ENCODE peak calls at places on chromosomes 2 and 18, in nine cellular contexts. Z is HCT116, H is IMR-90, Q is gastrocnemius medialis, D is right lobe of liver, O is heart left ventricle, C is A549, B is GM12878, V is upper lobe of left lung. R is an unnamed sample. For H3K4me1, the result is how much of the 10 kb centered on the place peaks cover.

GRCh38 chr2:48873676-48874075 is 118.2 kb upstream of the LHCGR start:
- ATAC-seq in H (no peak), V (no peak), Z (no peak), Q (no peak), O (no peak), C (no peak), D (no peak), B (no peak), R (no peak)

GRCh38 chr18:69064063-69064462 is 266.2 kb downstream of the CCDC102B start:
- ATAC-seq in Z (no peak), O (no peak), H (no peak), B (no peak), V (no peak), Q (no peak), D (no peak), C (no peak), R (no peak)

GRCh38 chr2:105806994-105807393 is 62.3 kb downstream of the NCK2 start:
- ATAC-seq in H (no peak), O (no peak), D (no peak), Q (no peak), Z (no peak), B (no peak), V (no peak), C (no peak), R (no peak)

GRCh38 chr2:147438897-147439296 is 405.9 kb upstream of the ACVR2A start:
- ATAC-seq in Q (no peak), H (no peak), O (no peak), C (no peak), B (no peak), V (no peak), Z (no peak), D (no peak), R (no peak)

GRCh38 chr2:45729753-45730512 is 78.5 kb downstream of the PRKCE start:
- ATAC-seq in H (no peak), Q (no peak), V (peak), C (peak), B (peak), D (peak), O (no peak), Z (peak), R (no peak)

GRCh38 chr2:165357758-165358157 is 111.7 kb upstream of the CSRNP3 start:
- ATAC-seq in O (no peak), Z (no peak), V (no peak), B (peak), Q (no peak), H (peak), C (peak), D (no peak), R (no peak)

GRCh38 chr2:61714210-61714609 is 139.7 kb downstream of the FAM161A start:
- ATAC-seq in C (no peak), D (peak), V (no peak), B (no peak), Q (peak), O (peak), Z (no peak), H (no peak), R (no peak)

GRCh38 chr2:189222440-189222839 is 42.9 kb upstream of the COL5A2 start:
- ATAC-seq in C (peak), D (no peak), H (no peak), V (peak), Z (no peak), Q (no peak), B (no peak), O (no peak), R (no peak)

GRCh38 chr2:197137826-197138480 is 172.6 kb downstream of the ANKRD44 start:
- ATAC-seq in V (no peak), Q (no peak), H (no peak), O (no peak), Z (no peak), B (peak), C (no peak), D (no peak), R (no peak)

GRCh38 chr2:85164145-85164559 is 31.0 kb downstream of the TCF7L1 start:
- ATAC-seq in V (no peak), H (no peak), B (no peak), D (no peak), O (no peak), Z (no peak), C (no peak), Q (peak), R (no peak)
- H3K4me1 ChIP-seq in V (under half), H (under half), B (under half), D (under half), O (under half), Z (under half), C (under half), Q (half or more), R (half or more)

DNA sequence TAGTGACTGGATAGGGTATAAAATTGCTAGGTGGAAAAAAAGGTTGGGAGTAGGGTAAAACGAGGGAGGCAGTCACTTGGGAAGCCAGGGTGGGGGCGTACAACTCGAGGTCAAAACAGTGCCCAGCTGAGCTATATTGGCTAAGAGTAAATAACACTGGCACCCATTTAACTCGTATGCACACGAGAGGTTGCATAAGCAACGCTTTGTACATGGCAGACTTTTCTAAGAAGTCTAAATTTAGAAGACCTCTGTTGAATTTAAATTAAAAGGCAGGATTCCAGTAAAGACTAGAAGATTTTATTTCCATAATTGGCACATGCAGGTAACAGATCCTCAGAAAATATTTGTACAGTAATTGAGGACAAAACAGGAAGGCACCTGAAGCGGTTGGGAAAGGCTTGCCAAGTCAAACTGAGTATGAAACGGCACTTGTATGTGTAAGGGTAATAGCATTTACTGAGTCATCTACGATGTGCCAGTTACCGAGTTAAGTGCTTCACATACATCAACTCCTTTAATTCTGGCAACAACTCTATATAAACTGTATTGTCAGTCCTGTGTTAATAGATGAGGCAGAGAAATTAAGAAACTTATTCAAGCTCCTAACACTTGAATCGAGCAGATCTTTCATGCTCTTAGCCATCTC is 1.4 kb upstream of the MALT1 start:
- ATAC-seq in B (peak), Z (peak), C (no peak), D (no peak), Q (no peak), O (no peak), V (no peak), H (no peak), R (no peak)
- TF ChIP-seq POLR2A in B (no peak), Z (peak), C (no peak), D (no peak), Q (no peak), O (no peak), V (no peak), H (no peak), R (no peak)

GRCh38 chr2:118167026-118167425 is 78.8 kb downstream of the INSIG2 start:
- ATAC-seq in H (no peak), Q (no peak), D (no peak), C (no peak), Z (no peak), V (no peak), B (no peak), O (no peak), R (no peak)

GRCh38 chr2:118168606-118169005 is 80.3 kb downstream of the INSIG2 start:
- ATAC-seq in Z (no peak), Q (no peak), H (no peak), V (no peak), D (no peak), O (no peak), B (no peak), C (no peak), R (no peak)

GRCh38 chr2:118165595-118165994 is 77.3 kb downstream of the INSIG2 start:
- ATAC-seq in H (no peak), C (no peak), V (no peak), D (peak), Q (no peak), O (no peak), B (no peak), Z (no peak), R (no peak)

GRCh38 chr2:118166242-118166641 is 78.0 kb downstream of the INSIG2 start:
- ATAC-seq in Q (no peak), D (peak), O (no peak), Z (no peak), B (no peak), C (no peak), H (no peak), V (no peak), R (no peak)

DNA sequence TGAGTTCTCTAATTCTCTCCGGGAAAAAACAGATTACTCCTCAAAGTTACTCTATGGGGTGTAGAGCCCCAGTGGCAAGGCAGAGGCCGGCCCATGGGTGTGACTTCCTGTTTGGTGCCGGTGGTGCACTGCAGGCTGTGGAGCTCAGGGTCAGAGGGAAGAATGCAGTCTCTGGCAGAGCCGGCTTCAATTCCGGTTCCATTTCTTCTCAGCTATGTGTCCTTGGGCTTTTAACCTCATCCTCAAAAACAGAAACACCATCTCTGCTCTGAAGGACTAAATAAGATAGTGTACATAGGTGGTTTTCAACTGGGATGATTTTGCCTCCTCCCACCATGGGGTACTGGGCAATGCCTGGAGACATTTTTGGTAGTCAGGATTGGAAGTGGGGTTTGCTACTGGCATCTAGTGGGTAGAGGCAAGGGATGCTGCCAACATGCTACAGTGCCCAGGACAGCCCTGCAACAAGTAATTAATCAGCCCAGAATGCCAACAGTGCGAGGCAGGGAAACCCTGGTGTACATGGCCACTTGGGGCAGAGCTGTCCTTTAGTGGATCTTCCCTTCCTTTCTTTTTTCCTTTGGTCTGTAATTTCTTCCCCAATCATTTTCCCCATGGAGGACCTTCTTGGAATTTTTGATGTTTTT is 81.2 kb downstream of the INSIG2 start:
- ATAC-seq in B (peak), C (peak), O (no peak), H (no peak), V (peak), D (peak), Q (no peak), Z (peak), R (peak)
- TF ChIP-seq CTCF in B (no peak), C (no peak), O (no peak), H (no peak), V (no peak), D (no peak), Q (no peak), Z (peak), R (no peak)

DNA sequence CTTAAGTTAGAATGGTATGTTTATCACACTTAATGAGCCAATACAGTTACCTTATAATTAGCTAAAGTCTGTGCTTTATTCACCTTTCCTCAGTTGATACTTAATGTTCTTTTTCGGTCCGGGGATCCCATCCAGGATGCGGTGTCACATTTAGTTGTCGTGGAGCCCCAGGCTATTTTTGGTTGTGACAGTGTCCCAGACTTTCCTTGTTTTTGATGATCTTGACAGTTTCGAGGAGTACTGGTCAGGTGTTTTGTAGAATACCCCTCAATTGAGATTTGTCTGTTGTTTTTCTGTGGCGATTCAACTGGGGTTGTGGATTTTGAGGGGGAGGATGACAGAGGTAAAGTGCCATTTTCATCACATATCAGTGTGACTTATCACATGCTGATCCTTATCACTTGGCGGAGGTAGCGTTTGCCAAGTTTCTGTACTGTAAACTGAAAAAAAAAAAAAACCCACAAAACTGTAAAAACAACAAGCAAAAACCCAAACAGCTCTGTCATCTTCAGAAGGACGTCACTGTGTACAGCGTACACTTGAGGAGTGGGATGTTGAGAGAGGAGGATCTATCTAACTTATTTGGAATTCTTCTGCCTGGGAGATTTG is 67.9 kb downstream of the FMNL2 start:
- ATAC-seq in B (no peak), O (no peak), H (no peak), D (no peak), Z (no peak), C (no peak), Q (peak), V (no peak), R (no peak)
- H3K4me1 ChIP-seq in B (under half), O (under half), H (under half), D (under half), Z (half or more), C (half or more), Q (half or more), V (half or more), R (under half)

GRCh38 chr2:159904565-159905281 is 106.7 kb upstream of the CD302 start:
- ATAC-seq in D (peak), V (peak), Q (peak), C (peak), O (peak), Z (no peak), B (peak), H (no peak), R (peak)

GRCh38 chr2:159903404-159904126 is 105.6 kb upstream of the CD302 start:
- ATAC-seq in V (peak), D (peak), H (no peak), O (peak), B (peak), Q (peak), Z (no peak), C (no peak), R (peak)

GRCh38 chr2:159900343-159900742 is 102.3 kb upstream of the CD302 start:
- ATAC-seq in O (no peak), C (no peak), V (no peak), Z (no peak), Q (no peak), B (no peak), D (no peak), H (no peak), R (no peak)

GRCh38 chr2:159904127-159904564 is 106.1 kb upstream of the CD302 start:
- ATAC-seq in C (no peak), H (no peak), O (peak), Q (peak), B (peak), Z (no peak), D (peak), V (peak), R (peak)

GRCh38 chr2:159902722-159903121 is 104.7 kb upstream of the CD302 start:
- ATAC-seq in O (no peak), B (no peak), H (no peak), D (no peak), Z (no peak), C (no peak), V (no peak), Q (no peak), R (no peak)
- TF ChIP-seq POLR2A in O (no peak), B (no peak), H (no peak), D (no peak), Z (no peak), C (no peak), V (no peak), Q (no peak), R (no peak)

GRCh38 chr2:172461591-172462392 is 34.4 kb downstream of the ITGA6 start:
- ATAC-seq in O (peak), Z (peak), B (peak), D (peak), V (peak), C (peak), H (peak), Q (peak), R (peak)
- TF ChIP-seq CTCF in O (peak), Z (peak), B (peak), D (peak), V (peak), C (peak), H (peak), Q (peak), R (peak)

GRCh38 chr18:12933323-12933722 is 14.5 kb upstream of the SEH1L start:
- ATAC-seq in H (no peak), O (no peak), Q (no peak), B (no peak), Z (no peak), C (no peak), D (no peak), V (no peak), R (no peak)
- H3K4me1 ChIP-seq in H (under half), O (under half), Q (under half), B (under half), Z (under half), C (under half), D (under half), V (under half), R (under half)

DNA sequence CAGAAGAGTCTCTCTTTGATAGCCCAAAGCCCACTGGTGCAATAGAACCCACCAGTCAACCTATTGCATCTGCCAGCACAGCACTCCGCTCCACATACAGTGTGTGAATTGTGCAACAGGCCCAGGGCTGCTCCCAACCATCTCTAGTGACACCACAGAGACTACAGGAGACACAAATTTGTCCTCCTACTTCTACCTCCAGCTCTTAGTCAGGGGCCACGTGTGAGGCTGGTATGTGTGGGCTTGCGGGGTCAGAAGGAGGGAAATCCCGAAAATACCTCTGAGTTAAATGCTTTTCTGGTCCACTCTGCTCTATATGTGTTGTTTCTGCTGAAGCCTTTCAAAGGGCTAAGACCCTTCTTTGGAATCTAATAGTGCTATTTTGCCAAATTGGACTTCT is 18.0 kb downstream of the DGUOK start:
- ATAC-seq in H (no peak), Q (no peak), D (no peak), B (peak), V (no peak), C (no peak), O (no peak), Z (no peak), R (no peak)
- TF ChIP-seq POLR2A in H (no peak), Q (no peak), D (no peak), B (no peak), V (no peak), C (no peak), O (no peak), Z (no peak), R (no peak)

GRCh38 chr2:216299130-216299529 is 73.2 kb downstream of the MARCHF4 start:
- ATAC-seq in H (peak), O (no peak), C (no peak), D (no peak), V (no peak), Z (no peak), B (no peak), Q (no peak), R (no peak)

GRCh38 chr2:216302981-216303676 is 69.2 kb downstream of the MARCHF4 start:
- ATAC-seq in C (no peak), Q (no peak), Z (no peak), H (peak), O (no peak), D (no peak), V (no peak), B (no peak), R (no peak)

GRCh38 chr2:216299588-216299987 is 72.7 kb downstream of the MARCHF4 start:
- ATAC-seq in Q (no peak), B (no peak), O (no peak), D (no peak), Z (no peak), C (no peak), H (peak), V (no peak), R (no peak)

GRCh38 chr2:216298719-216299118 is 73.6 kb downstream of the MARCHF4 start:
- ATAC-seq in B (no peak), H (peak), V (no peak), D (no peak), C (peak), Z (no peak), Q (no peak), O (no peak), R (no peak)

GRCh38 chr2:216300921-216301320 is 71.4 kb downstream of the MARCHF4 start:
- ATAC-seq in Z (no peak), V (no peak), Q (no peak), C (no peak), O (no peak), H (no peak), D (no peak), B (no peak), R (no peak)
- TF ChIP-seq CTCF in Z (no peak), V (no peak), Q (no peak), C (no peak), O (no peak), H (no peak), D (no peak), B (no peak), R (no peak)

DNA sequence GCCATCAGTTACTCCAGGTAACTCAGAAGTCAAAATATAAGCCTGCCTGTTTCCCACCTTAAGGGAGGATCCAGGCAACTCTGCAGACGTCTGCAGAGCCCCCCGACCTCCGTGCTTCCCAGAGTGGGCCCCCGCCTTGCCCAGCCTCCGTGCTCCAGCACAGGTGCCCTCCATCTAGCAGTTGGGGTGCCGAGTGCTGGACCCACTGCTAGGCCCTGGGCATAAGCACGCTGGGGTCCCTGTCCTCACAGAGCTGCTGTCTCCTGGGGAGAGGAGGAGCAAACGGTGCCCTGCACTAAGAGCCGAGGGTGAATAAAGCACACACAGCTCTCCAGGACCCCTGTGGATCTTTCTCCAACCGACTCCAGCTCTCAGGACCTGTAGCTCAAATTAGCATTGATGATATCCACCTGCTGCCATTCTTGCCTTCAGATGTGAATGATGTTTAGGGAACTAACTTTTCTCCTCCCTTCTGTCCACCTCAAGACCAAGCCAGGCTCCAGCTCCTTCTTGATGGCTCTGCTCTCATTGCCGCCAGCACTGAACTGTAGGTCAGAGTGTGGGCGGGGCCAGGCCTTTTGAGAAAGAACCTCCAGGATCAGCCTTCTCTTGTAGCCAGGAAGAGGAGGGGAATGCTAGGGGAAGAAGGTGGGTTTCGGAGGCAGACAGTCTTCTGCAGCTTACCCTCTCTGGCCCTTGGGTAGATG is 121.2 kb downstream of the SMAD7 start:
- ATAC-seq in H (no peak), B (no peak), Z (no peak), C (no peak), V (no peak), O (no peak), D (no peak), Q (no peak), R (no peak)
- H3K4me1 ChIP-seq in H (under half), B (under half), Z (half or more), C (under half), V (under half), O (under half), D (under half), Q (under half), R (half or more)

R was measured in gastroesophageal sphincter.